ENCODE peak calls at places on chromosomes 13 and 19, in five cellular contexts. B, D, M, K and N are unnamed samples.

GRCh38 chr13:113915786-113916329 is 52.0 kb upstream of the GAS6 start:
- DNase-seq in M (no peak), K (no peak), D (no peak), B (no peak), N (no peak)

GRCh38 chr13:28537149-28537548 is 42.2 kb upstream of the FLT1 start:
- DNase-seq in K (no peak), D (no peak), B (no peak), M (no peak), N (no peak)

GRCh38 chr13:98203641-98204326 is 26.7 kb upstream of the RNF113B start:
- DNase-seq in K (no peak), M (no peak), B (no peak), D (no peak), N (no peak)

GRCh38 chr19:46840157-46840942 is 10.3 kb downstream of the AP2S1 start:
- DNase-seq in M (peak), D (no peak), B (peak), K (peak), N (peak)

GRCh38 chr19:43711751-43712355 is 4.0 kb upstream of the IRGC start:
- DNase-seq in M (no peak), D (no peak), B (no peak), K (no peak), N (no peak)

GRCh38 chr13:49098771-49099512 is 121.2 kb upstream of the MLNR start:
- DNase-seq in B (no peak), M (no peak), D (no peak), K (no peak), N (no peak)

GRCh38 chr19:8371011-8371804 is 7.3 kb downstream of the ANGPTL4 start:
- DNase-seq in B (no peak), K (no peak), M (no peak), D (no peak), N (no peak)

GRCh38 chr19:42121666-42122069 is 10.6 kb downstream of the POU2F2 start:
- DNase-seq in K (peak), D (peak), M (no peak), B (no peak), N (peak)

GRCh38 chr19:50233308-50233910 is 30.0 kb downstream of the MYH14 start:
- DNase-seq in M (no peak), K (no peak), B (no peak), D (no peak), N (no peak)

GRCh38 chr13:110506859-110507566 is 54.5 kb downstream of the RAB20 start:
- DNase-seq in B (no peak), K (no peak), M (no peak), D (no peak), N (no peak)

GRCh38 chr13:111046590-111047141 is 68.4 kb upstream of the ARHGEF7 start:
- DNase-seq in D (no peak), K (no peak), B (no peak), M (no peak), N (peak)

GRCh38 chr13:111322001-111322915 is 1.8 kb downstream of the TEX29 start:
- DNase-seq in D (no peak), B (no peak), K (no peak), M (no peak), N (no peak)

GRCh38 chr13:94318418-94318817 is 161.1 kb downstream of the DCT start:
- DNase-seq in D (no peak), K (no peak), B (no peak), M (no peak), N (no peak)

GRCh38 chr13:41139296-41139966 is 6.8 kb upstream of the KBTBD6 start:
- DNase-seq in D (no peak), K (no peak), B (no peak), M (no peak), N (no peak)

GRCh38 chr19:44512326-44513298 is 12.3 kb upstream of the ZNF180 start:
- DNase-seq in M (peak), D (no peak), K (peak), B (peak), N (no peak)

GRCh38 chr13:51681037-51681678 is 96.9 kb downstream of the WDFY2 start:
- DNase-seq in K (no peak), D (no peak), M (no peak), B (no peak), N (no peak)

GRCh38 chr19:29811125-29812079 is at the start of gene CCNE1:
- DNase-seq in D (peak), B (peak), M (peak), K (peak), N (peak)

GRCh38 chr13:112596220-112596619 is 8.3 kb upstream of the TUBGCP3 start:
- DNase-seq in D (no peak), K (no peak), B (no peak), M (no peak), N (no peak)

GRCh38 chr19:18119243-18120105 is 21.9 kb downstream of the MAST3 start:
- DNase-seq in D (no peak), K (no peak), M (no peak), B (no peak), N (peak)

GRCh38 chr13:110396913-110397379 is 89.9 kb downstream of the COL4A2 start:
- DNase-seq in D (peak), K (no peak), M (no peak), B (no peak), N (no peak)

GRCh38 chr19:21595185-21595584 is 89.8 kb downstream of the ZNF429 start:
- DNase-seq in D (no peak), B (no peak), M (no peak), K (no peak), N (no peak)

GRCh38 chr13:105787518-105788085 is 747.9 kb downstream of the EFNB2 start:
- DNase-seq in K (no peak), B (no peak), M (no peak), D (no peak), N (no peak)

GRCh38 chr19:33261511-33262192 is 36.0 kb upstream of the SLC7A10 start:
- DNase-seq in M (no peak), K (no peak), D (no peak), B (no peak), N (no peak)

GRCh38 chr19:13926715-13927114 is 11.5 kb downstream of the PODNL1 start:
- DNase-seq in D (no peak), B (no peak), K (no peak), M (no peak), N (no peak)

GRCh38 chr13:113461022-113461751 is 7.9 kb upstream of the ADPRHL1 start:
- DNase-seq in K (no peak), B (no peak), D (no peak), M (no peak), N (no peak)

GRCh38 chr13:99812611-99813010 is 159.0 kb downstream of the ZIC5 start:
- DNase-seq in K (no peak), M (no peak), B (no peak), D (no peak), N (no peak)

GRCh38 chr19:1057185-1057857 is 9.6 kb upstream of the ARHGAP45 start:
- DNase-seq in B (no peak), K (no peak), D (no peak), M (no peak), N (no peak)

GRCh38 chr13:41456768-41457588 is at the start of gene RGCC:
- DNase-seq in K (no peak), D (peak), B (peak), M (peak), N (peak)

GRCh38 chr13:41383400-41383799 is 72.3 kb downstream of the NAA16 start:
- DNase-seq in B (no peak), M (no peak), K (no peak), D (no peak), N (no peak)

GRCh38 chr19:28521169-28521568 is 691.8 kb downstream of the UQCRFS1 start:
- DNase-seq in D (no peak), K (no peak), M (no peak), B (no peak), N (no peak)

GRCh38 chr19:48152552-48152951 is 17.6 kb downstream of the LIG1 start:
- DNase-seq in K (peak), B (peak), M (peak), D (no peak), N (peak)

GRCh38 chr13:23679214-23679613 is 109.0 kb downstream of the TNFRSF19 start:
- DNase-seq in D (no peak), B (no peak), M (no peak), K (no peak), N (no peak)

GRCh38 chr13:28040977-28041376 is 52.5 kb upstream of the URAD start:
- DNase-seq in D (no peak), K (no peak), B (no peak), M (no peak), N (no peak)

GRCh38 chr13:45446181-45446580 is 18.6 kb upstream of the COG3 start:
- DNase-seq in D (no peak), M (no peak), B (no peak), K (no peak), N (no peak)

GRCh38 chr19:31316201-31316951 is 32.9 kb downstream of the TSHZ3 start:
- DNase-seq in K (no peak), B (no peak), D (no peak), M (no peak), N (no peak)